ENCODE peak calls at places on chromosome 1, in nine cellular contexts. N, B, H, X, L, I, D, Q and F are unnamed samples.

GRCh38 chr1:200258447-200259375 is 151.1 kb downstream of the ZNF281 start:
- DNase-seq in N (peak; percentile 78), B (no peak), H (no peak), X (no peak), L (no peak), I (no peak), D (no peak), Q (peak; percentile 38), F (no peak)

GRCh38 chr1:182227864-182228547 is 163.6 kb downstream of the GLUL start:
- DNase-seq in N (no peak), B (no peak), H (no peak), X (no peak), L (no peak), I (no peak), D (no peak), Q (no peak), F (no peak)

GRCh38 chr1:47207811-47208373 is 18.1 kb upstream of the PDZK1IP1 start:
- DNase-seq in N (no peak), B (no peak), H (no peak), X (no peak), L (no peak), I (no peak), D (no peak), Q (no peak), F (no peak)

GRCh38 chr1:171616586-171616985 is 5.5 kb upstream of the MYOCOS start:
- DNase-seq in N (no peak), B (no peak), H (no peak), X (no peak), L (no peak), I (no peak), D (no peak), Q (no peak), F (no peak)

GRCh38 chr1:45620588-45621500 is 3.0 kb downstream of the CCDC17 start:
- DNase-seq in N (no peak), B (no peak), H (no peak), X (no peak), L (no peak), I (no peak), D (no peak), Q (no peak), F (no peak)

GRCh38 chr1:98197356-98197755 is 276.5 kb upstream of the DPYD start:
- DNase-seq in N (no peak), B (no peak), H (no peak), X (no peak), L (no peak), I (no peak), D (no peak), Q (no peak), F (no peak)

GRCh38 chr1:87134625-87135024 is 194.1 kb upstream of the LMO4 start:
- DNase-seq in N (no peak), B (no peak), H (no peak), X (no peak), L (no peak), I (no peak), D (no peak), Q (no peak), F (no peak)

GRCh38 chr1:56137829-56138505 is 441.4 kb downstream of the PLPP3 start:
- DNase-seq in N (no peak), B (no peak), H (no peak), X (no peak), L (no peak), I (no peak), D (no peak), Q (peak; percentile 27), F (no peak)

GRCh38 chr1:1225238-1225845 is 6.5 kb downstream of the SDF4 start:
- DNase-seq in N (no peak), B (no peak), H (no peak), X (no peak), L (no peak), I (no peak), D (no peak), Q (no peak), F (no peak)

GRCh38 chr1:66176012-66176715 is 357.8 kb upstream of the SGIP1 start:
- DNase-seq in N (no peak), B (no peak), H (no peak), X (no peak), L (no peak), I (no peak), D (peak; percentile 17), Q (peak; percentile 24), F (no peak)

GRCh38 chr1:172775598-172776570 is 117.0 kb downstream of the FASLG start:
- DNase-seq in N (no peak), B (no peak), H (no peak), X (no peak), L (no peak), I (no peak), D (no peak), Q (peak; percentile 34), F (no peak)

GRCh38 chr1:16385659-16386453 is 18.8 kb downstream of the SZRD1 start:
- DNase-seq in N (no peak), B (no peak), H (no peak), X (no peak), L (no peak), I (no peak), D (no peak), Q (no peak), F (no peak)